ENCODE peak calls at places on chromosome 22, in five cellular contexts. One of them, this sample, is unnamed.

GRCh38 chr22:25407226-25407858 is 157.1 kb upstream of the GRK3 start:
- DNase-seq in smooth muscle cell of the brain vasculature: no peak
- DNase-seq in KBM-7: no peak
- DNase-seq in stimulated activated CD4-positive, alpha-beta T cell treated with anti-CD3 and anti-CD28 coated beads, TNF-alpha, amount 100 ng/mL, for 24 hours: no peak
- DNase-seq in SK-N-DZ: no peak
- DNase-seq in this sample: no peak

GRCh38 chr22:49833340-49834007 is 5.8 kb upstream of the BRD1 start:
- DNase-seq in smooth muscle cell of the brain vasculature: no peak
- DNase-seq in KBM-7: no peak
- DNase-seq in stimulated activated CD4-positive, alpha-beta T cell treated with anti-CD3 and anti-CD28 coated beads, TNF-alpha, amount 100 ng/mL, for 24 hours: no peak
- DNase-seq in SK-N-DZ: no peak
- DNase-seq in this sample: no peak

GRCh38 chr22:25746012-25746373 is 4.0 kb downstream of the MYO18B start:
- DNase-seq in smooth muscle cell of the brain vasculature: no peak
- DNase-seq in KBM-7: no peak
- DNase-seq in stimulated activated CD4-positive, alpha-beta T cell treated with anti-CD3 and anti-CD28 coated beads, TNF-alpha, amount 100 ng/mL, for 24 hours: no peak
- DNase-seq in SK-N-DZ: no peak
- DNase-seq in this sample: no peak

GRCh38 chr22:26406118-26406517 is 22.9 kb upstream of the ASPHD2 start:
- DNase-seq in smooth muscle cell of the brain vasculature: no peak
- DNase-seq in KBM-7: no peak
- DNase-seq in stimulated activated CD4-positive, alpha-beta T cell treated with anti-CD3 and anti-CD28 coated beads, TNF-alpha, amount 100 ng/mL, for 24 hours: no peak
- DNase-seq in SK-N-DZ: no peak
- DNase-seq in this sample: no peak

GRCh38 chr22:26483043-26483438 is 542 bp downstream of the HPS4 start:
- DNase-seq in smooth muscle cell of the brain vasculature: no peak
- DNase-seq in KBM-7: no peak
- DNase-seq in stimulated activated CD4-positive, alpha-beta T cell treated with anti-CD3 and anti-CD28 coated beads, TNF-alpha, amount 100 ng/mL, for 24 hours: no peak
- DNase-seq in SK-N-DZ: no peak
- DNase-seq in this sample: no peak

GRCh38 chr22:37557321-37558001 is 2.8 kb upstream of the CDC42EP1 start:
- DNase-seq in smooth muscle cell of the brain vasculature: no peak
- DNase-seq in KBM-7: no peak
- DNase-seq in stimulated activated CD4-positive, alpha-beta T cell treated with anti-CD3 and anti-CD28 coated beads, TNF-alpha, amount 100 ng/mL, for 24 hours: no peak
- DNase-seq in SK-N-DZ: no peak
- DNase-seq in this sample: no peak

GRCh38 chr22:17998913-17999312 is 25.4 kb downstream of the MICAL3 start:
- DNase-seq in smooth muscle cell of the brain vasculature: no peak
- DNase-seq in KBM-7: no peak
- DNase-seq in stimulated activated CD4-positive, alpha-beta T cell treated with anti-CD3 and anti-CD28 coated beads, TNF-alpha, amount 100 ng/mL, for 24 hours: no peak
- DNase-seq in SK-N-DZ: no peak
- DNase-seq in this sample: no peak

GRCh38 chr22:42177891-42178336 is 47.3 kb upstream of the CYP2D6 start:
- DNase-seq in smooth muscle cell of the brain vasculature: no peak
- DNase-seq in KBM-7: no peak
- DNase-seq in stimulated activated CD4-positive, alpha-beta T cell treated with anti-CD3 and anti-CD28 coated beads, TNF-alpha, amount 100 ng/mL, for 24 hours: no peak
- DNase-seq in SK-N-DZ: no peak
- DNase-seq in this sample: no peak

GRCh38 chr22:32644252-32645100 is 157.0 kb upstream of the TIMP3 start:
- DNase-seq in smooth muscle cell of the brain vasculature: no peak
- DNase-seq in KBM-7: peak; percentile 79
- DNase-seq in stimulated activated CD4-positive, alpha-beta T cell treated with anti-CD3 and anti-CD28 coated beads, TNF-alpha, amount 100 ng/mL, for 24 hours: peak; percentile 19
- DNase-seq in SK-N-DZ: no peak
- DNase-seq in this sample: no peak

GRCh38 chr22:44972363-44973083 is 37.3 kb downstream of the PHF21B start:
- DNase-seq in smooth muscle cell of the brain vasculature: no peak
- DNase-seq in KBM-7: no peak
- DNase-seq in stimulated activated CD4-positive, alpha-beta T cell treated with anti-CD3 and anti-CD28 coated beads, TNF-alpha, amount 100 ng/mL, for 24 hours: peak; percentile 17
- DNase-seq in SK-N-DZ: no peak
- DNase-seq in this sample: no peak

GRCh38 chr22:50184004-50184461 is 1.7 kb upstream of the TRABD start:
- DNase-seq in smooth muscle cell of the brain vasculature: no peak
- DNase-seq in KBM-7: no peak
- DNase-seq in stimulated activated CD4-positive, alpha-beta T cell treated with anti-CD3 and anti-CD28 coated beads, TNF-alpha, amount 100 ng/mL, for 24 hours: no peak
- DNase-seq in SK-N-DZ: no peak
- DNase-seq in this sample: no peak

GRCh38 chr22:22848364-22848866 is 39.2 kb upstream of the IGLL5 start:
- DNase-seq in smooth muscle cell of the brain vasculature: peak; percentile 13
- DNase-seq in KBM-7: peak; percentile 54
- DNase-seq in stimulated activated CD4-positive, alpha-beta T cell treated with anti-CD3 and anti-CD28 coated beads, TNF-alpha, amount 100 ng/mL, for 24 hours: peak; percentile 70
- DNase-seq in SK-N-DZ: peak; percentile 52
- DNase-seq in this sample: no peak

GRCh38 chr22:17191163-17191562 is 28.1 kb downstream of the ADA2 start:
- DNase-seq in smooth muscle cell of the brain vasculature: no peak
- DNase-seq in KBM-7: no peak
- DNase-seq in stimulated activated CD4-positive, alpha-beta T cell treated with anti-CD3 and anti-CD28 coated beads, TNF-alpha, amount 100 ng/mL, for 24 hours: no peak
- DNase-seq in SK-N-DZ: no peak
- DNase-seq in this sample: no peak

GRCh38 chr22:27420817-27421361 is 380.7 kb downstream of the MN1 start:
- DNase-seq in smooth muscle cell of the brain vasculature: peak; percentile 99
- DNase-seq in KBM-7: no peak
- DNase-seq in stimulated activated CD4-positive, alpha-beta T cell treated with anti-CD3 and anti-CD28 coated beads, TNF-alpha, amount 100 ng/mL, for 24 hours: no peak
- DNase-seq in SK-N-DZ: no peak
- DNase-seq in this sample: no peak

GRCh38 chr22:24601217-24602104 is 1.5 kb upstream of the GGT1 start:
- DNase-seq in smooth muscle cell of the brain vasculature: no peak
- DNase-seq in KBM-7: peak; percentile 43
- DNase-seq in stimulated activated CD4-positive, alpha-beta T cell treated with anti-CD3 and anti-CD28 coated beads, TNF-alpha, amount 100 ng/mL, for 24 hours: no peak
- DNase-seq in SK-N-DZ: no peak
- DNase-seq in this sample: no peak

GRCh38 chr22:46086577-46087335 is 63.6 kb upstream of the PPARA start:
- DNase-seq in smooth muscle cell of the brain vasculature: no peak
- DNase-seq in KBM-7: no peak
- DNase-seq in stimulated activated CD4-positive, alpha-beta T cell treated with anti-CD3 and anti-CD28 coated beads, TNF-alpha, amount 100 ng/mL, for 24 hours: no peak
- DNase-seq in SK-N-DZ: peak; percentile 48
- DNase-seq in this sample: no peak

GRCh38 chr22:25722223-25723015 is 19.6 kb upstream of the MYO18B start:
- DNase-seq in smooth muscle cell of the brain vasculature: no peak
- DNase-seq in KBM-7: no peak
- DNase-seq in stimulated activated CD4-positive, alpha-beta T cell treated with anti-CD3 and anti-CD28 coated beads, TNF-alpha, amount 100 ng/mL, for 24 hours: no peak
- DNase-seq in SK-N-DZ: no peak
- DNase-seq in this sample: no peak

GRCh38 chr22:38965614-38966378 is 8.4 kb downstream of the APOBEC3A start:
- DNase-seq in smooth muscle cell of the brain vasculature: no peak
- DNase-seq in KBM-7: no peak
- DNase-seq in stimulated activated CD4-positive, alpha-beta T cell treated with anti-CD3 and anti-CD28 coated beads, TNF-alpha, amount 100 ng/mL, for 24 hours: no peak
- DNase-seq in SK-N-DZ: no peak
- DNase-seq in this sample: no peak

GRCh38 chr22:29938285-29938693 is 55.3 kb downstream of the MTMR3 start:
- DNase-seq in smooth muscle cell of the brain vasculature: no peak
- DNase-seq in KBM-7: no peak
- DNase-seq in stimulated activated CD4-positive, alpha-beta T cell treated with anti-CD3 and anti-CD28 coated beads, TNF-alpha, amount 100 ng/mL, for 24 hours: peak; percentile 10
- DNase-seq in SK-N-DZ: no peak
- DNase-seq in this sample: no peak

GRCh38 chr22:49966716-49967332 is 6.3 kb downstream of the PIM3 start:
- DNase-seq in smooth muscle cell of the brain vasculature: no peak
- DNase-seq in KBM-7: peak; percentile 27
- DNase-seq in stimulated activated CD4-positive, alpha-beta T cell treated with anti-CD3 and anti-CD28 coated beads, TNF-alpha, amount 100 ng/mL, for 24 hours: no peak
- DNase-seq in SK-N-DZ: peak; percentile 27
- DNase-seq in this sample: no peak

This sample was measured in stimulated activated CD8-positive, alpha-beta memory T cell treated with anti-CD3 and anti-CD28 coated beads, Interleukin-7, amount 100 ng/mL, for 48 hours.